ENCODE peak calls at places on chromosome 12, in four cellular contexts. E, C, P and U are unnamed samples.

GRCh38 chr12:27693403-27693802 is 2.8 kb upstream of the REP15 start:
- DNase-seq in C (no peak), P (no peak), E (no peak), U (no peak)

GRCh38 chr12:114400925-114401324 is 5.0 kb downstream of the TBX5 start:
- DNase-seq in P (no peak), C (peak), E (peak), U (no peak)

GRCh38 chr12:69534389-69534822 is 50.9 kb upstream of the CCT2 start:
- DNase-seq in P (no peak), C (no peak), E (no peak), U (no peak)

GRCh38 chr12:84455598-84455997 is 457.0 kb downstream of the SLC6A15 start:
- DNase-seq in C (no peak), E (no peak), P (no peak), U (no peak)

GRCh38 chr12:57430117-57430930 is 519 bp downstream of the R3HDM2 start:
- DNase-seq in E (peak), C (peak), P (peak), U (peak)

GRCh38 chr12:24232531-24232930 is 283.1 kb upstream of the SOX5 start:
- DNase-seq in E (no peak), C (no peak), P (no peak), U (no peak)

GRCh38 chr12:122871851-122872785 is 23.8 kb downstream of the VPS37B start:
- DNase-seq in E (peak), C (peak), P (peak), U (no peak)

GRCh38 chr12:122395319-122395718 is 27.1 kb downstream of the CLIP1 start:
- DNase-seq in C (no peak), E (no peak), P (no peak), U (no peak)

GRCh38 chr12:132522586-132523380 is 32.8 kb downstream of the FBRSL1 start:
- DNase-seq in C (no peak), E (no peak), P (no peak), U (no peak)

GRCh38 chr12:124939428-124940142 is 25.1 kb upstream of the UBC start:
- DNase-seq in E (no peak), C (peak), P (peak), U (peak)

GRCh38 chr12:9049520-9050133 is 60.3 kb downstream of the KLRG1 start:
- DNase-seq in P (no peak), C (no peak), E (no peak), U (no peak)

GRCh38 chr12:6376965-6377666 is 1.8 kb upstream of the SCNN1A start:
- DNase-seq in C (no peak), E (no peak), P (no peak), U (no peak)

GRCh38 chr12:16012086-16012485 is 101.0 kb downstream of the DERA start:
- DNase-seq in P (no peak), C (peak), E (no peak), U (no peak)

GRCh38 chr12:132021965-132022364 is 72.2 kb downstream of the EP400 start:
- DNase-seq in P (no peak), E (no peak), C (no peak), U (no peak)

GRCh38 chr12:24109381-24110039 is 160.0 kb upstream of the SOX5 start:
- DNase-seq in C (no peak), P (no peak), E (peak), U (no peak)

GRCh38 chr12:126482238-126482889 is 1417.1 kb downstream of the AACS start:
- DNase-seq in P (no peak), E (no peak), C (no peak), U (no peak)

GRCh38 chr12:131941116-131941986 is 8.4 kb upstream of the EP400 start:
- DNase-seq in E (no peak), P (no peak), C (no peak), U (no peak)

GRCh38 chr12:40551466-40551865 is 140.8 kb upstream of the CNTN1 start:
- DNase-seq in C (no peak), P (no peak), E (no peak), U (no peak)

GRCh38 chr12:110262442-110263388 is 18.3 kb upstream of the ATP2A2 start:
- DNase-seq in C (no peak), P (no peak), E (no peak), U (no peak)

GRCh38 chr12:70849265-70849960 is 71.1 kb downstream of the PTPRR start:
- DNase-seq in P (no peak), C (no peak), E (no peak), U (no peak)
- TF ChIP-seq CTCF in P (no peak), C (peak), E (no peak), U (peak)

GRCh38 chr12:99658950-99659349 is 11.4 kb downstream of the GARIN6 start:
- DNase-seq in E (no peak), C (no peak), P (no peak), U (no peak)
- TF ChIP-seq CTCF in E (no peak), C (no peak), P (no peak), U (peak)

GRCh38 chr12:117118838-117119591 is 19.8 kb upstream of the TESC start:
- DNase-seq in P (no peak), C (no peak), E (no peak), U (no peak)
- TF ChIP-seq CTCF in P (no peak), C (no peak), E (no peak), U (no peak)

DNA sequence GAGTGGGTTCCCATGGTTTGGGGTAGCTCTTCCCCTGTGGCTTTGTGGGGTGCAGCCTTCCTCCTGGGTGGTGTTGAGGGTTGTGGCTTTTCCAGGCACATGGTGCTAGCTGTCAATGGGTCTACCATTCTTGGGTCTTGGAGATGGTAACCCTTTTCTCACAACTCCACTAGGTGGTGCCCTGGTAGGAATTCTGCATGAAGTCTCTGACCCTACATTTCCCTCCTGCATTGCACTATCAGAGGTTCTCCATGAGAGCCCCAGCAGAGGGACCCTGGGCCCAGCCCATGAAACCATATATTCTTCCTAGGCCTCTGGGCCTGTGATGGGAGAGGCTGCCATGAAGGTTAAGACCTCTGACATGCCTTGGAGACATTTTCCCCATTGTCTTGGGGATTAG is 1093.3 kb downstream of the SLC16A7 start:
- DNase-seq in E (no peak), C (no peak), P (no peak), U (no peak)
- TF ChIP-seq CTCF in E (no peak), C (no peak), P (no peak), U (no peak)

GRCh38 chr12:10190558-10191388 is 11.9 kb downstream of the TMEM52B start:
- DNase-seq in P (no peak), E (peak), C (peak), U (peak)
- TF ChIP-seq CTCF in P (peak), E (peak), C (peak), U (peak)

GRCh38 chr12:52032797-52033505 is 18.3 kb upstream of the NR4A1 start:
- DNase-seq in E (peak), P (peak), C (peak), U (peak)
- TF ChIP-seq CTCF in E (no peak), P (no peak), C (no peak), U (no peak)

DNA sequence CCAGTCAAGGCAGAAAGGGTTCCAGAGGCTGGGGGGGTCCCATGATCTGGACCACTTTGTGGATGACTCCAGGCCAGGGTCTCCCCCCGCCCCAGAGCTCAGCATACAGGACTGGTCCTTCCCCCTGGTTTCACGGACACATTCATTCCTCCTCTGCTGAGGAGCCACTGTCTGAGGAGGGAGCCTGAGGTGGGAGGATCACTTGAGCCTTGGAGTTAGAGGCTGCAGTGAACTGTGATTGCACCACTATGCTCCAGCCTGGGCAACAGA is 6.8 kb downstream of the TESC start:
- DNase-seq in P (no peak), E (no peak), C (no peak), U (no peak)
- TF ChIP-seq CTCF in P (no peak), E (no peak), C (no peak), U (no peak)

DNA sequence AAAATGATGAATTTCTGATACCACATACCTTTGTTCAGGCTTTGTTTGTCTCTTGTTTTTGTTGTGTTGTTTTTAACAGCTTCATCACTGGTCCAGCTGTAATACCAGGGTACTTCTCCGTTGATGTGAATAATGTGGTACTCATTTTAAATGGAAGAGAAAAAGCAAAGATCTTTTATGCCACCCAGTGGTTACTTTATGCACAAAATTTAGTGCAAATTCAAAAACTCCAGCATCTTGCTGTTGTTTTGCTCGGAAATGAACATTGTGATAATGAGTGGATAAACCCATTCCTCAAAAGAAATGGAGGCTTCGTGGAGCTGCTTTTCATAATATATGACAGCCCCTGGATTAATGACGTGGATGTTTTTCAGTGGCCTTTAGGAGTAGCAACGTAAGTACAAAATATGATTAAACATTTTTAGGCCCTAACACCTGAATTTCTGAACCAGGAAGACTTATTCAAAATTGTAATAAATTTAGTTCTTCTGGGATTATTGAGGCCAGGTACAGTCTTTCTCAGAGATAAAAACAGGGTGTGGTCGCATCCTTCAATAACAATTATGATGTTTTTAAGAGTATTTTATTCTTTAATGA is 22.4 kb downstream of the RXYLT1 start:
- DNase-seq in C (no peak), E (no peak), P (no peak), U (no peak)
- TF ChIP-seq CTCF in C (peak), E (peak), P (no peak), U (peak)